ENCODE peak calls at places on chromosome 11, in seven cellular contexts. U, Z, R, S, I, E and W are unnamed samples.

GRCh38 chr11:93166194-93166593 is 31.6 kb downstream of the SLC36A4 start:
- DNase-seq in U (no peak), I (no peak), E (no peak), R (no peak), Z (no peak), S (no peak), W (no peak)

GRCh38 chr11:97567801-97568200 is 1178.0 kb downstream of the JRKL start:
- DNase-seq in E (no peak), U (no peak), I (no peak), S (no peak), Z (no peak), R (no peak), W (no peak)

GRCh38 chr11:36088234-36088975 is 144.5 kb downstream of the LDLRAD3 start:
- DNase-seq in E (no peak), S (no peak), Z (no peak), I (peak), R (no peak), U (peak), W (no peak)

GRCh38 chr11:7964261-7964660 is 986 bp downstream of the NLRP10 start:
- DNase-seq in Z (no peak), E (no peak), S (no peak), I (no peak), R (no peak), U (peak), W (no peak)

GRCh38 chr11:4184163-4184916 is 89.7 kb downstream of the RRM1 start:
- DNase-seq in S (no peak), R (no peak), I (no peak), Z (no peak), E (no peak), U (peak), W (no peak)

GRCh38 chr11:108825381-108825780 is 160.5 kb downstream of the DDX10 start:
- DNase-seq in U (peak), I (no peak), R (no peak), Z (no peak), S (no peak), E (no peak), W (no peak)

GRCh38 chr11:11706022-11706421 is 84.2 kb upstream of the GALNT18 start:
- DNase-seq in S (no peak), I (peak), R (no peak), Z (no peak), U (no peak), E (no peak), W (no peak)

GRCh38 chr11:15968461-15969130 is 387.8 kb downstream of the SOX6 start:
- DNase-seq in S (no peak), R (no peak), E (peak), I (no peak), U (no peak), Z (no peak), W (no peak)

GRCh38 chr11:116885951-116886629 is 48.7 kb upstream of the APOA1 start:
- DNase-seq in S (no peak), I (no peak), R (no peak), E (no peak), Z (no peak), U (peak), W (no peak)

GRCh38 chr11:76369406-76369805 is 11.5 kb downstream of the THAP12 start:
- DNase-seq in I (no peak), R (no peak), Z (no peak), E (no peak), S (no peak), U (no peak), W (no peak)

GRCh38 chr11:64305691-64306562 is 603 bp downstream of the ESRRA start:
- DNase-seq in U (peak), R (peak), E (peak), I (peak), S (peak), Z (no peak), W (peak)

GRCh38 chr11:2671748-2672147 is 28.0 kb downstream of the KCNQ1OT1 start:
- DNase-seq in R (no peak), E (no peak), I (no peak), Z (no peak), U (no peak), S (no peak), W (no peak)

GRCh38 chr11:80958414-80958813 is 1517.6 kb upstream of the TENM4 start:
- DNase-seq in Z (no peak), I (no peak), S (no peak), R (no peak), U (peak), E (no peak), W (no peak)

GRCh38 chr11:73766763-73767162 is 5.9 kb upstream of the RAB6A start:
- DNase-seq in Z (no peak), U (no peak), E (no peak), I (no peak), R (no peak), S (no peak), W (no peak)

GRCh38 chr11:36356201-36356600 is 60.1 kb downstream of the PRR5L start:
- DNase-seq in R (no peak), E (peak), Z (no peak), S (no peak), U (no peak), I (peak), W (no peak)

GRCh38 chr11:19403196-19403895 is 162.6 kb upstream of the E2F8 start:
- DNase-seq in Z (no peak), S (no peak), I (no peak), R (no peak), U (no peak), E (no peak), W (no peak)

GRCh38 chr11:93775289-93775688 is 8.8 kb upstream of the MED17 start:
- DNase-seq in S (no peak), I (peak), Z (peak), U (no peak), E (no peak), R (no peak), W (no peak)

GRCh38 chr11:19345848-19346681 is 105.3 kb upstream of the E2F8 start:
- DNase-seq in Z (no peak), S (no peak), I (peak), R (no peak), U (no peak), E (no peak), W (no peak)

GRCh38 chr11:67646535-67647336 is 3.8 kb downstream of the ACY3 start:
- DNase-seq in E (no peak), R (no peak), Z (no peak), U (no peak), S (no peak), I (no peak), W (peak)

GRCh38 chr11:65183201-65183891 is 1.6 kb downstream of the CAPN1 start:
- DNase-seq in E (no peak), R (no peak), I (no peak), S (no peak), Z (no peak), U (no peak), W (no peak)

GRCh38 chr11:44139565-44140313 is 44.3 kb downstream of the EXT2 start:
- DNase-seq in U (no peak), I (no peak), Z (no peak), S (no peak), R (no peak), E (no peak), W (no peak)

GRCh38 chr11:70522613-70523311 is 124.4 kb downstream of the CTTN start:
- DNase-seq in I (no peak), S (no peak), Z (peak), U (no peak), E (no peak), R (no peak), W (no peak)

GRCh38 chr11:66745356-66746235 is 16.6 kb upstream of the SPTBN2 start:
- DNase-seq in I (no peak), U (no peak), Z (no peak), R (peak), S (no peak), E (peak), W (peak)

GRCh38 chr11:7673724-7674434 is 579 bp upstream of the CYB5R2 start:
- DNase-seq in E (no peak), R (no peak), I (peak), Z (no peak), U (no peak), S (no peak), W (no peak)

GRCh38 chr11:27084407-27084985 is 43.9 kb downstream of the BBOX1 start:
- DNase-seq in Z (no peak), U (peak), I (peak), E (no peak), S (no peak), R (no peak), W (no peak)

GRCh38 chr11:31557991-31558390 is 48.4 kb downstream of the ELP4 start:
- DNase-seq in E (no peak), S (no peak), I (no peak), U (peak), R (no peak), Z (no peak), W (no peak)

GRCh38 chr11:7307836-7308235 is 56.1 kb downstream of the SYT9 start:
- DNase-seq in U (no peak), S (no peak), Z (no peak), E (no peak), R (no peak), I (no peak), W (no peak)

GRCh38 chr11:77602385-77603105 is 12.8 kb downstream of the AQP11 start:
- DNase-seq in E (no peak), Z (no peak), S (no peak), R (no peak), I (peak), U (peak), W (no peak)